ENCODE peak calls at places on chromosome 10, in seven cellular contexts. G is tibial nerve, J is heart left ventricle, K is cardiac muscle cell, Q is Panc1, W is left ventricle myocardium inferior, T is adipocyte. O is an unnamed sample.

GRCh38 chr10:49606981-49607535 is 3.1 kb upstream of the SLC18A3 start:
- DNase-seq in J (peak; percentile 63), T (peak; percentile 79), K (peak; percentile 94), W (peak; percentile 70), G (no peak), Q (no peak), O (no peak)

GRCh38 chr10:104640339-104641149 is 546 bp upstream of the SORCS3 start:
- DNase-seq in J (no peak), G (no peak), Q (no peak), W (no peak), T (no peak), K (no peak), O (peak; percentile 9)

GRCh38 chr10:62259456-62259855 is 9.2 kb downstream of the RTKN2 start:
- DNase-seq in W (no peak), T (no peak), K (no peak), G (no peak), J (no peak), Q (no peak), O (no peak)

GRCh38 chr10:35781643-35782035 is 139.5 kb upstream of the FZD8 start:
- DNase-seq in G (no peak), W (no peak), Q (no peak), J (no peak), K (peak; percentile 25), T (no peak), O (no peak)

GRCh38 chr10:32049113-32049512 is 7.1 kb downstream of the KIF5B start:
- DNase-seq in J (no peak), G (no peak), Q (no peak), T (peak; percentile 20), K (no peak), W (no peak), O (no peak)

GRCh38 chr10:71241899-71242620 is 29.7 kb downstream of the UNC5B start:
- DNase-seq in Q (no peak), K (peak; percentile 59), G (no peak), W (peak; percentile 52), T (peak; percentile 15), J (peak; percentile 76), O (no peak)

GRCh38 chr10:103758294-103758681 is 97.1 kb downstream of the SH3PXD2A start:
- DNase-seq in W (no peak), T (no peak), K (no peak), Q (peak; percentile 95), G (no peak), J (no peak), O (no peak)

GRCh38 chr10:30674796-30675195 is 45.2 kb upstream of the LYZL2 start:
- DNase-seq in G (no peak), W (no peak), J (no peak), T (no peak), K (no peak), Q (no peak), O (no peak)

GRCh38 chr10:101695404-101695732 is 398 bp upstream of the FBXW4 start:
- DNase-seq in J (no peak), Q (no peak), T (no peak), G (no peak), W (no peak), K (no peak), O (no peak)

GRCh38 chr10:32189400-32190084 is 133.3 kb upstream of the KIF5B start:
- DNase-seq in Q (no peak), J (no peak), G (no peak), W (no peak), K (peak; percentile 39), T (no peak), O (no peak)

GRCh38 chr10:130196511-130197487 is 60.6 kb downstream of the GLRX3 start:
- DNase-seq in W (no peak), K (no peak), T (no peak), J (no peak), Q (no peak), G (no peak), O (no peak)

GRCh38 chr10:124646483-124647352 is 97.5 kb downstream of the FAM53B start:
- DNase-seq in W (peak; percentile 80), J (peak; percentile 93), T (no peak), G (peak; percentile 82), K (peak; percentile 93), Q (no peak), O (peak; percentile 93)

GRCh38 chr10:85696893-85697292 is 669.7 kb downstream of the GRID1 start:
- DNase-seq in Q (no peak), K (no peak), W (no peak), T (no peak), G (no peak), J (no peak), O (no peak)

GRCh38 chr10:61760943-61761824 is 98.5 kb downstream of the CABCOCO1 start:
- DNase-seq in W (no peak), G (no peak), J (no peak), Q (no peak), T (peak; percentile 69), K (peak; percentile 49), O (no peak)

GRCh38 chr10:70376436-70377378 is 5.7 kb downstream of the LRRC20 start:
- DNase-seq in Q (no peak), G (no peak), W (no peak), T (no peak), K (no peak), J (no peak), O (no peak)

GRCh38 chr10:117074621-117075020 is 63.4 kb downstream of the VAX1 start:
- DNase-seq in Q (no peak), W (no peak), T (no peak), J (no peak), K (no peak), G (no peak), O (no peak)

GRCh38 chr10:14560794-14561765 is 213.6 kb downstream of the FAM107B start:
- DNase-seq in W (no peak), G (no peak), K (no peak), Q (no peak), T (no peak), J (no peak), O (no peak)

GRCh38 chr10:49034925-49035324 is 80.4 kb downstream of the VSTM4 start:
- DNase-seq in Q (no peak), J (no peak), G (no peak), W (no peak), K (no peak), T (no peak), O (no peak)

GRCh38 chr10:131202964-131203363 is 108.6 kb downstream of the TCERG1L start:
- DNase-seq in J (no peak), K (no peak), Q (no peak), W (no peak), T (no peak), G (no peak), O (no peak)

DNA sequence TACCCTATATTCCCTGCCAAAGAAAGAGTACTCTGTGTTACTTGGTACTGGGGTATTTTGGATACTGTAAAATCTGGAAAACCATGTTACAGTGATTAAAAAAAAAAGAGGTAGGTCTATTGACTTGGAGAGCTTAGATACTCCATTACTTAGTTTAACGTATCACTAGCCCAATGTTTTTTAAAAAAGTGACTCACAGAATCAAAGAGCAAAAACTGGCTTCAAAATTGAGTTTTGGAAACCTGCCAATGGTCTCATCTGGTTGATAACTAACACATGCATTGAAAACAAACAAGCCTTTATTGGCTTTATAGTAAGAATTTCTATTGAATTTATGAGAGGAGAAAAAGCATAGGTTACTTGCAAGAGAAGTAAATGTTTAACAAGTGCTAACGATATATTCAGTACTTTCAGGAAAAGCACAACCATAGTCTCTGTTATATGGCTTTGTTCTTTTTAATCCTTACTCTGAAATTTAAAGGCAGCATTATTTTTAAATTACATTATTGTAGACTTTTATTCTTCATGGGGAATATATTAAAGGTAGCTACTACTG is 563.3 kb upstream of the SORCS1 start:
- DNase-seq in Q (no peak), J (no peak), T (peak; percentile 13), G (no peak), K (peak; percentile 8), W (no peak), O (no peak)
- H3K4me3 ChIP-seq in Q (no peak overlapping the region), J (no peak overlapping the region), T (no peak overlapping the region), G (no peak overlapping the region), K (no peak overlapping the region), W (no peak overlapping the region), O (no peak overlapping the region)

GRCh38 chr10:119680050-119680449 is 28.9 kb downstream of the BAG3 start:
- DNase-seq in Q (no peak), K (peak; percentile 82), J (no peak), W (no peak), G (no peak), T (peak; percentile 62), O (no peak)

GRCh38 chr10:119677904-119678755 is 26.9 kb downstream of the BAG3 start:
- DNase-seq in Q (no peak), W (no peak), J (no peak), G (no peak), K (no peak), T (no peak), O (no peak)

GRCh38 chr10:119675483-119676170 is 24.4 kb downstream of the BAG3 start:
- DNase-seq in T (no peak), J (no peak), G (no peak), W (no peak), K (no peak), Q (no peak), O (no peak)

GRCh38 chr10:119679480-119679829 is 28.3 kb downstream of the BAG3 start:
- DNase-seq in K (no peak), G (no peak), W (no peak), Q (no peak), T (no peak), J (no peak), O (no peak)

GRCh38 chr10:119677126-119677525 is 25.9 kb downstream of the BAG3 start:
- DNase-seq in W (no peak), T (no peak), J (no peak), Q (no peak), G (no peak), K (no peak), O (no peak)
- H3K36me3 ChIP-seq in W (peaks cover 59% of the 10 kb centered on the region), T (peaks cover 58% of the 10 kb centered on the region), J (peaks cover 60% of the 10 kb centered on the region), Q (peaks cover 17% of the 10 kb centered on the region), G (peaks cover 10% of the 10 kb centered on the region), K (peaks cover 50% of the 10 kb centered on the region), O (no peaks in the 10 kb centered on the region)

GRCh38 chr10:100364735-100365391 is 17.8 kb downstream of the SCD start:
- DNase-seq in K (peak; percentile 81), J (peak; percentile 85), G (no peak), Q (peak; percentile 92), T (peak; percentile 4), W (peak; percentile 77), O (peak; percentile 84)
- H3K4me3 ChIP-seq in K (no peak overlapping the region), J (no peak overlapping the region), G (no peak overlapping the region), Q (no peak overlapping the region), T (no peak overlapping the region), W (no peak overlapping the region), O (no peak overlapping the region)

GRCh38 chr10:119125942-119126341 is 22.0 kb downstream of the DENND10 start:
- DNase-seq in W (no peak), Q (no peak), J (no peak), K (no peak), G (no peak), T (no peak), O (no peak)
- H3K36me3 ChIP-seq in W (peaks cover 94% of the 10 kb centered on the region), Q (peaks cover 9% of the 10 kb centered on the region), J (peaks cover 84% of the 10 kb centered on the region), K (peaks cover 35% of the 10 kb centered on the region), G (peaks cover 12% of the 10 kb centered on the region), T (peaks cover 87% of the 10 kb centered on the region), O (no peaks in the 10 kb centered on the region)

GRCh38 chr10:6473430-6473829 is 106.6 kb downstream of the PRKCQ start:
- DNase-seq in J (no peak), T (no peak), K (no peak), Q (no peak), G (no peak), W (no peak), O (no peak)
- H3K4me3 ChIP-seq in J (no peak overlapping the region), T (no peak overlapping the region), K (no peak overlapping the region), Q (no peak overlapping the region), G (no peak overlapping the region), W (no peak overlapping the region), O (no peak overlapping the region)